ENCODE peak calls at places on chromosomes 4 and X, in four cellular contexts. L, R, S and W are unnamed samples.

GRCh38 chrX:103584606-103585005 is 709 bp upstream of the TCEAL4 start:
- DNase-seq in S (no peak), R (peak; percentile 11), L (no peak), W (no peak)

GRCh38 chr4:139958738-139959096 is 195.3 kb downstream of the MAML3 start:
- DNase-seq in L (no peak), S (no peak), R (no peak), W (no peak)

GRCh38 chr4:114561590-114561989 is 37.0 kb upstream of the UGT8 start:
- DNase-seq in R (no peak), L (no peak), S (no peak), W (no peak)

GRCh38 chrX:135411893-135412292 is 9.9 kb upstream of the SMIM10L2A start:
- DNase-seq in L (no peak), S (no peak), R (peak; percentile 61), W (no peak)

GRCh38 chrX:107559506-107559905 is 68.8 kb upstream of the PRPS1 start:
- DNase-seq in R (no peak), L (no peak), S (no peak), W (no peak)

GRCh38 chrX:74234829-74235228 is 69.2 kb upstream of the ZCCHC13 start:
- DNase-seq in L (no peak), S (no peak), R (peak; percentile 8), W (no peak)

GRCh38 chr4:165364452-165365080 is 14.2 kb upstream of the CPE start:
- DNase-seq in S (no peak), L (no peak), R (no peak), W (no peak)

GRCh38 chr4:106565727-106566126 is 197.1 kb upstream of the GIMD1 start:
- DNase-seq in S (no peak), L (no peak), R (no peak), W (no peak)

GRCh38 chr4:90069151-90069550 is 58.0 kb upstream of the CCSER1 start:
- DNase-seq in S (no peak), R (peak; percentile 83), L (no peak), W (no peak)